ENCODE peak calls at places on chromosome 10, in ten cellular contexts. S, G, Q, R, T, M, H, C, A and Z are unnamed samples.

GRCh38 chr10:84608126-84608525 is 279.7 kb downstream of the CCSER2 start:
- DNase-seq in S (no peak), G (no peak), Q (no peak), R (no peak), T (no peak), M (no peak), H (no peak), C (no peak), A (no peak), Z (no peak)

GRCh38 chr10:14129770-14130169 is 201.0 kb downstream of the FRMD4A start:
- DNase-seq in S (no peak), G (no peak), Q (no peak), R (no peak), T (no peak), M (no peak), H (no peak), C (no peak), A (no peak), Z (no peak)

GRCh38 chr10:103175580-103176285 is 17.3 kb downstream of the NT5C2 start:
- DNase-seq in S (no peak), G (no peak), Q (no peak), R (no peak), T (no peak), M (no peak), H (no peak), C (no peak), A (no peak), Z (no peak)

GRCh38 chr10:88651131-88651541 is 13.1 kb upstream of the LIPF start:
- DNase-seq in S (no peak), G (no peak), Q (no peak), R (no peak), T (no peak), M (no peak), H (peak), C (peak), A (no peak), Z (no peak)

GRCh38 chr10:127527891-127528290 is 21.2 kb upstream of the NPS start:
- DNase-seq in S (no peak), G (no peak), Q (no peak), R (no peak), T (no peak), M (no peak), H (no peak), C (no peak), A (no peak), Z (peak)

GRCh38 chr10:13853854-13854253 is 267.1 kb downstream of the PRPF18 start:
- DNase-seq in S (peak), G (no peak), Q (no peak), R (no peak), T (no peak), M (no peak), H (no peak), C (peak), A (no peak), Z (no peak)

GRCh38 chr10:63520463-63521388 is 475 bp upstream of the REEP3 start:
- DNase-seq in S (peak), G (peak), Q (peak), R (peak), T (peak), M (peak), H (peak), C (peak), A (peak), Z (peak)

GRCh38 chr10:104642311-104643022 is 1.4 kb downstream of the SORCS3 start:
- DNase-seq in S (no peak), G (no peak), Q (no peak), R (peak), T (no peak), M (peak), H (peak), C (no peak), A (no peak), Z (no peak)

GRCh38 chr10:91352760-91353159 is 57.4 kb upstream of the HECTD2 start:
- DNase-seq in S (no peak), G (no peak), Q (no peak), R (no peak), T (no peak), M (no peak), H (no peak), C (no peak), A (no peak), Z (no peak)

GRCh38 chr10:127989481-127989964 is 82.6 kb downstream of the PTPRE start:
- DNase-seq in S (no peak), G (no peak), Q (no peak), R (no peak), T (no peak), M (no peak), H (no peak), C (no peak), A (no peak), Z (no peak)

GRCh38 chr10:55400075-55400474 is 599.0 kb upstream of the PCDH15 start:
- DNase-seq in S (no peak), G (no peak), Q (no peak), R (no peak), T (no peak), M (no peak), H (no peak), C (peak), A (no peak), Z (no peak)

GRCh38 chr10:69405221-69405620 is 11.5 kb downstream of the TACR2 start:
- DNase-seq in S (no peak), G (no peak), Q (no peak), R (no peak), T (no peak), M (no peak), H (no peak), C (no peak), A (no peak), Z (no peak)

GRCh38 chr10:71214641-71215160 is 2.3 kb downstream of the UNC5B start:
- DNase-seq in S (no peak), G (no peak), Q (no peak), R (no peak), T (peak), M (no peak), H (no peak), C (no peak), A (peak), Z (no peak)

GRCh38 chr10:71213127-71213616 is 802 bp downstream of the UNC5B start:
- DNase-seq in S (peak), G (peak), Q (peak), R (peak), T (peak), M (peak), H (peak), C (peak), A (peak), Z (peak)

GRCh38 chr10:71212249-71213126 is at the start of gene UNC5B:
- DNase-seq in S (peak), G (peak), Q (peak), R (peak), T (peak), M (peak), H (peak), C (peak), A (peak), Z (peak)

GRCh38 chr10:71211759-71212248 is 566 bp upstream of the UNC5B start:
- DNase-seq in S (no peak), G (no peak), Q (no peak), R (peak), T (no peak), M (no peak), H (no peak), C (no peak), A (no peak), Z (no peak)

GRCh38 chr10:71213761-71214440 is 1.5 kb downstream of the UNC5B start:
- DNase-seq in S (peak), G (no peak), Q (peak), R (no peak), T (no peak), M (no peak), H (peak), C (peak), A (peak), Z (no peak)
- H3K4me3 ChIP-seq in S (peak), G (peak), Q (peak), R (peak), T (peak), M (peak), H (peak), C (peak), A (peak), Z (no peak)

GRCh38 chr10:8790390-8790789 is 735.9 kb downstream of the GATA3 start:
- DNase-seq in S (no peak), G (no peak), Q (no peak), R (no peak), T (no peak), M (no peak), H (no peak), C (no peak), A (no peak), Z (no peak)

DNA sequence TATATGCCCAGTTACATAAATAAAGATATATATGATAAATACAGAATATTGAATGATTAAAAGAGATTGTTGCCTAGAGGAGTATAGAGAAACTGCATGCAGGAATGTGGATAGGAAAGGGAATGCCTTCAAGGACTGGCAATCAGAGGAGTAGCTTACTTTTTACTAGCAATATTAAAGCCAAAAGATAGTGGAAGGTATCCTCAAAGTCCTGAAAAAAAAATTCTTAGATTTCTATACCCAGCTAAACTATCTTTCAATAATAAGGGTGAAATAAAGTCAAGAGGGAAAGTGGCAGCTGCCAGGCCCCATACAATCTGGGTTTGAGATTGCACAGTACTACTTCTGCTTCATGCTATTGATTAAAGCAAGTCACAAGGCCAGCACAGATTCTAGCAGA is 733.2 kb downstream of the GATA3 start:
- DNase-seq in S (no peak), G (no peak), Q (no peak), R (no peak), T (no peak), M (no peak), H (no peak), C (no peak), A (no peak), Z (no peak)
- H3K4me3 ChIP-seq in S (no peak), G (no peak), Q (no peak), R (no peak), T (no peak), M (no peak), H (no peak), C (no peak), A (no peak), Z (no peak)

DNA sequence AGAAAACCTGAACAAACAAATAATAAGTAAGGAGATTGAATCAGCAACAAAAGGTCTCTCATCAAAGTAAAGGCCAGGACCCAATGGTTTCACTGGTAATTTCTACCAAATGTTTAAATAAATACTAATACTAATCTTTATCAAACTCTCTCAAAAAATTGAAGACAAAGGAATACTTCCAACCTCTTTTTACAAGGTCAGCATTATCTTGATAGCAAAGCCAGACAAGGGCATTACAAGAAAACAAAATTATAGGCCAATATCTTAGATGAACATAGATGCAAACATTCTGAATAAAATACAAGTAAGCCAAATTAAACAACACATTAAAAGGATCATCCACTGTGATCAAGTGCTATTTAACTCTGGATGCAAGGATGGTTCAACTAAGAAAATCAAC is 239.8 kb upstream of the TMEM72 start:
- DNase-seq in S (no peak), G (no peak), Q (no peak), R (no peak), T (no peak), M (no peak), H (no peak), C (no peak), A (no peak), Z (no peak)
- H3K4me3 ChIP-seq in S (no peak), G (no peak), Q (no peak), R (no peak), T (no peak), M (no peak), H (no peak), C (no peak), A (no peak), Z (no peak)

GRCh38 chr10:24209421-24209770 is 458 bp downstream of the KIAA1217 start:
- DNase-seq in S (no peak), G (no peak), Q (no peak), R (peak), T (no peak), M (no peak), H (no peak), C (peak), A (no peak), Z (no peak)

GRCh38 chr10:24207781-24208611 is 942 bp upstream of the KIAA1217 start:
- DNase-seq in S (peak), G (peak), Q (peak), R (peak), T (peak), M (no peak), H (peak), C (no peak), A (no peak), Z (no peak)

GRCh38 chr10:24206926-24207701 is 1.8 kb upstream of the KIAA1217 start:
- DNase-seq in S (no peak), G (no peak), Q (peak), R (peak), T (no peak), M (no peak), H (no peak), C (no peak), A (no peak), Z (no peak)

GRCh38 chr10:24209946-24210491 is 1.1 kb downstream of the KIAA1217 start:
- DNase-seq in S (peak), G (no peak), Q (no peak), R (peak), T (no peak), M (no peak), H (peak), C (peak), A (no peak), Z (no peak)

DNA sequence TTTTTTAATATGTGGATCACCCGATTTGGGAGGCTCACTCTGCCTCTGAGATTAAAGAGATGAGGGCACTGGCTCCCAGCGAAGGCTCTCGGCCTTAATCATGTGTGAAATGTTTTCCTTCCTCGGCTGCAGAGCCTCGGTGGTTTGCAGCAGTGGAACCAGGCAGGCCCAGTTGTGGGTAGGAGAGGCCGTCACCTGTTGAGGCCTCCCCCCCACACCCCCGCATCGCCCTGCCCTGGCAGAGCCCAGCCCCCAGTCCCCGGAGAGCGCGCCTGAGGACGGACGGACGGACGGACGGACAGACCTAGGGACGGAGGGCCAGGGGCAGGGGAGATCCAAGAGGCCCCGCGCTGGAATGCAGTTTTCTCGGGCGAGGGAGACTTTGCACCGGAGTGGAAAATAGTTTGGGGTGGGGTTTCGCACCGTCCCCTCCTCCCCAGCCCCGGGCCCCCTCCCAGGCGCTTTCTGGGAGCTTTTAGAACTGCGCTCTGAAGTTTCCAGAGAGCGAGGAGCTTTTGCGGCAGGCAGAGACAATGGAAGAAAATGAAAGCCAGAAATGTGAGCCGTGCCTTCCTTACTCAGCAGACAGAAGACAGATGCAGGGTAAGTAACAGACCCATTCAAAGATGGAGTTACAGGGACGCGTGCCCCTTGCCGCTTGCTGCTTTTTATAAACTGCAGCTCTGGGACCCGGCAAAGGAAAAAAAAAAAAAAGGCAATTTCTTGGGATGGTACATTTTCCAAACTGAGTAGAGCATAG is at the start of gene KIAA1217:
- DNase-seq in S (peak), G (peak), Q (peak), R (peak), T (peak), M (peak), H (no peak), C (peak), A (peak), Z (no peak)
- H3K4me3 ChIP-seq in S (peak), G (peak), Q (peak), R (peak), T (peak), M (peak), H (peak), C (peak), A (peak), Z (no peak)

DNA sequence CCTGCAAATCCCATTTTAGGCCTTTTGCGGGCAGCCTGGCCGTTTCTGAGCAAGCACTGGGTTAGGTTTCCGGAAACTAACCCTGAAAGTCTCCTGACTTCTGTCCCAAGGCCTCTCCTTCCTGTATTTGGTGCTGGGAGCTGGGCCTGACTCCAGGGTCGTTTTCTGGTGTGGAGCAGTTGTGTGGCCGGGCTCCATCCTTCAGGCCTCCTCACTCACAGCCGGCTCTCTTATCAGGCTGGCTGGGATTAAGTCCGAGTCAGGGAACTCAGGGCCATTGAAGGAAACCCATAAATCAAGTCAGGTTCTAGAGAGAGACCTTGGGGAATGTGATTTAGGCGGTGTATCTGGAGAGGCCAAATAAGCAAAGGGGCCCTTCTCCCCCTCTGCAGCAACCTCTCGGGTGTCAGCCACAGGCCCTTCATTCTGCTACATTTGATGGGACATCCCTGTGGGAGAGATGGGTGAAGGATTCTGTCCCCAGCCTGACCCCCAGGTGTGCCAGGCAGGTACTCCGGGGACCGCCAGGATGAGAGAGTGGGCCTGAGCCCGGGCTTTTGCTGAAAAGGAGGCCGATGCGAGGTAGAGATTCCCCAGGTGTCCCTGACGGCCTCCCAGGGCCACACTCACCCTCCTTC is 3.3 kb downstream of the GATA3 start:
- DNase-seq in S (no peak), G (no peak), Q (no peak), R (no peak), T (no peak), M (no peak), H (no peak), C (no peak), A (no peak), Z (no peak)
- H3K4me3 ChIP-seq in S (no peak), G (peak), Q (no peak), R (no peak), T (no peak), M (peak), H (no peak), C (no peak), A (peak), Z (peak)